ENCODE peak calls at places on chromosomes 6 and 20, in five cellular contexts. One of them, this sample, is unnamed.

GRCh38 chr6:134288538-134289203 is 29.2 kb downstream of the SGK1 start:
- DNase-seq in HCT116: no peak
- DNase-seq in endothelial cell of umbilical vein: peak; percentile 74
- DNase-seq in fibroblast of lung: peak; percentile 88
- DNase-seq in MM.1S: no peak
- DNase-seq in this sample: no peak

GRCh38 chr6:100455230-100456124 is 9.2 kb downstream of the SIM1 start:
- DNase-seq in MM.1S: no peak
- DNase-seq in endothelial cell of umbilical vein: no peak
- DNase-seq in fibroblast of lung: no peak
- DNase-seq in HCT116: no peak
- DNase-seq in this sample: peak; percentile 76

GRCh38 chr6:123519191-123519510 is 117.6 kb downstream of the TRDN start:
- DNase-seq in MM.1S: no peak
- DNase-seq in fibroblast of lung: no peak
- DNase-seq in endothelial cell of umbilical vein: no peak
- DNase-seq in HCT116: no peak
- DNase-seq in this sample: no peak

GRCh38 chr20:5843054-5843731 is 93.0 kb downstream of the SHLD1 start:
- DNase-seq in HCT116: no peak
- DNase-seq in endothelial cell of umbilical vein: no peak
- DNase-seq in fibroblast of lung: peak; percentile 42
- DNase-seq in MM.1S: no peak
- DNase-seq in this sample: no peak

GRCh38 chr6:18990313-18990978 is 603.3 kb downstream of the RNF144B start:
- DNase-seq in HCT116: peak; percentile 55
- DNase-seq in endothelial cell of umbilical vein: peak; percentile 26
- DNase-seq in fibroblast of lung: peak; percentile 50
- DNase-seq in MM.1S: peak; percentile 23
- DNase-seq in this sample: peak; percentile 91

GRCh38 chr6:167643223-167643622 is 183.5 kb upstream of the AFDN start:
- DNase-seq in fibroblast of lung: no peak
- DNase-seq in HCT116: no peak
- DNase-seq in endothelial cell of umbilical vein: no peak
- DNase-seq in MM.1S: no peak
- DNase-seq in this sample: no peak

GRCh38 chr6:149964243-149965190 is 774 bp downstream of the ULBP1 start:
- DNase-seq in MM.1S: no peak
- DNase-seq in HCT116: no peak
- DNase-seq in fibroblast of lung: peak; percentile 23
- DNase-seq in endothelial cell of umbilical vein: peak; percentile 28
- DNase-seq in this sample: no peak

GRCh38 chr20:3174442-3175263 is 1.3 kb upstream of the LZTS3 start:
- DNase-seq in endothelial cell of umbilical vein: peak; percentile 30
- DNase-seq in HCT116: peak; percentile 26
- DNase-seq in MM.1S: no peak
- DNase-seq in fibroblast of lung: no peak
- DNase-seq in this sample: peak; percentile 86

GRCh38 chr6:38508894-38509293 is 130.8 kb downstream of the BTBD9 start:
- DNase-seq in HCT116: no peak
- DNase-seq in MM.1S: no peak
- DNase-seq in fibroblast of lung: peak; percentile 54
- DNase-seq in endothelial cell of umbilical vein: no peak
- DNase-seq in this sample: peak; percentile 19

GRCh38 chr6:37381579-37381978 is 27.8 kb downstream of the RNF8 start:
- DNase-seq in endothelial cell of umbilical vein: peak; percentile 60
- DNase-seq in HCT116: peak; percentile 74
- DNase-seq in fibroblast of lung: peak; percentile 72
- DNase-seq in MM.1S: peak; percentile 97
- DNase-seq in this sample: peak; percentile 91

DNA sequence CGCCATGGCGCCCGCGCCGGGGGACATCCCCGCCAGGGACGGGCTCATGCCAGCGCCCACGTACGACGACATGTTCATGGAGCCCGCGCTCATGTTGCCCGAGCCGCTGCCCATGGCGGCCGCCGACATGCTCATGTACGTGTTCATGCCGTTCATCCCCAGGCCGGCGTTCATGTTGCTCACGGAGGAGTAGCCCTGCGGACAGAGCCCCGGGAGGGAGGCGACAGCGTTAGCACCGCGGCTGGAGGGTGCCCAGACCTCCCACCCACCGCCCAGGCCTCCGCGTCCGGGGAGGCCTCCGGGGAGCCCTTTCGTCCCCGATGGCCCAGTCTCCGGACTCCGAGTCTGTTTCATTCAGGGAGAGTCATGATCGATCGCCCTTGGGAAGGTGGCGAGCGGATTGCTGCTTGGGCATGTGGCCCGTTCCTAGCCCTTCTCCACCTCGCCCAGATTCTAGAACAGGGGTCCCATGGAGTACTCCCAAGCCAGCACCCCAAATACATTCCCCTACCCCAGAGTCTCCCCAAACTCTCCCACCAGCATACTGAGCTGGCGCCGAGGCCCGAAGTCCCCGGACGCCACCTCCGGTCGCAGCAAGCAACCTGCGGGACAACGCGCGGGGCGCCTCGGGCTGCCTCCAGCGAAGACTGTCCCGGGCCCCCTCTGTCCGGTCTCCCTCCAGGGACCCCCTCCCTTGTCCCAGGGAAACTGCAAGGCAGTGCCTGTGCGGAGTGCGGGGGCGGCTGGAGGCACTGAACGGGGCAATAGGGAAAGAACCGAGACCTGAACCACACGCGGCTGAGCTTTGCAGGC is 1.2 kb downstream of the FOXA2 start:
- DNase-seq in fibroblast of lung: no peak
- DNase-seq in endothelial cell of umbilical vein: no peak
- DNase-seq in HCT116: no peak
- DNase-seq in MM.1S: no peak
- DNase-seq in this sample: peak; percentile 49
- TF ChIP-seq EZH2 in fibroblast of lung: peak; percentile 62
- TF ChIP-seq EZH2 in endothelial cell of umbilical vein: peak; percentile 96
- TF ChIP-seq EZH2 in HCT116: no peak
- TF ChIP-seq EZH2 in MM.1S: no peak
- TF ChIP-seq EZH2 in this sample: peak; percentile 99

DNA sequence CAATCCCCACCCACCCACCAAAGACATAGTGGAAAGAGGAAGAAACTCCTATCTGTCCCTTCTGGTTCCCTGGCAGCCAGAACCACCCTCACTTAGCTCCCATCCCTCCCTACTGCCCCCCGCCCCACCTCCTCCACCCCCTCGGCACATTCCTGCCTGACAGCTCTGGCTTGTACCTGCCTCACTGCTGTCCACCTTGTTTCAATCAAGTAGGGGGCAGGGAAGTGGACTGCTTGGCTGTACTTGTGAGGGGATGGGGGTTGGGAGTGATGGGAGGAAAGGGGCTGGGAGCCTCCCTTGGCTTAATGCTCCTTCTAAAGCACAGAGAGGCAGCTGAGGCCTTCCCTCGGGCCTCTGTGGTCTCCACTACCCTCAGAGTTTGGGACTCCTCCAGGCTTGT is 22.1 kb upstream of the ZNF76 start:
- DNase-seq in fibroblast of lung: no peak
- DNase-seq in MM.1S: no peak
- DNase-seq in HCT116: no peak
- DNase-seq in endothelial cell of umbilical vein: no peak
- DNase-seq in this sample: no peak
- H4K20me1 ChIP-seq in fibroblast of lung: no peaks in the 10 kb centered on the region
- H4K20me1 ChIP-seq in MM.1S: no peaks in the 10 kb centered on the region
- H4K20me1 ChIP-seq in HCT116: no peaks in the 10 kb centered on the region
- H4K20me1 ChIP-seq in endothelial cell of umbilical vein: no peaks in the 10 kb centered on the region
- H4K20me1 ChIP-seq in this sample: peaks cover 23% of the 10 kb centered on the region

GRCh38 chr6:139853302-139853992 is 479.0 kb upstream of the CITED2 start:
- DNase-seq in endothelial cell of umbilical vein: no peak
- DNase-seq in HCT116: no peak
- DNase-seq in MM.1S: no peak
- DNase-seq in fibroblast of lung: peak; percentile 55
- DNase-seq in this sample: no peak

GRCh38 chr6:139857143-139857542 is 482.7 kb upstream of the CITED2 start:
- DNase-seq in MM.1S: no peak
- DNase-seq in endothelial cell of umbilical vein: no peak
- DNase-seq in fibroblast of lung: no peak
- DNase-seq in HCT116: no peak
- DNase-seq in this sample: no peak

GRCh38 chr6:139858444-139858843 is 484.0 kb upstream of the CITED2 start:
- DNase-seq in fibroblast of lung: no peak
- DNase-seq in MM.1S: no peak
- DNase-seq in endothelial cell of umbilical vein: no peak
- DNase-seq in HCT116: no peak
- DNase-seq in this sample: no peak

GRCh38 chr6:139856562-139856961 is 482.1 kb upstream of the CITED2 start:
- DNase-seq in HCT116: no peak
- DNase-seq in MM.1S: no peak
- DNase-seq in endothelial cell of umbilical vein: no peak
- DNase-seq in fibroblast of lung: no peak
- DNase-seq in this sample: no peak

GRCh38 chr6:139855741-139856206 is 481.3 kb upstream of the CITED2 start:
- DNase-seq in HCT116: no peak
- DNase-seq in fibroblast of lung: peak; percentile 45
- DNase-seq in endothelial cell of umbilical vein: no peak
- DNase-seq in MM.1S: no peak
- DNase-seq in this sample: no peak
- H3K4me3 ChIP-seq in HCT116: no peak overlapping the region
- H3K4me3 ChIP-seq in fibroblast of lung: no peak overlapping the region
- H3K4me3 ChIP-seq in endothelial cell of umbilical vein: no peak overlapping the region
- H3K4me3 ChIP-seq in MM.1S: no peak overlapping the region
- H3K4me3 ChIP-seq in this sample: no peak overlapping the region

DNA sequence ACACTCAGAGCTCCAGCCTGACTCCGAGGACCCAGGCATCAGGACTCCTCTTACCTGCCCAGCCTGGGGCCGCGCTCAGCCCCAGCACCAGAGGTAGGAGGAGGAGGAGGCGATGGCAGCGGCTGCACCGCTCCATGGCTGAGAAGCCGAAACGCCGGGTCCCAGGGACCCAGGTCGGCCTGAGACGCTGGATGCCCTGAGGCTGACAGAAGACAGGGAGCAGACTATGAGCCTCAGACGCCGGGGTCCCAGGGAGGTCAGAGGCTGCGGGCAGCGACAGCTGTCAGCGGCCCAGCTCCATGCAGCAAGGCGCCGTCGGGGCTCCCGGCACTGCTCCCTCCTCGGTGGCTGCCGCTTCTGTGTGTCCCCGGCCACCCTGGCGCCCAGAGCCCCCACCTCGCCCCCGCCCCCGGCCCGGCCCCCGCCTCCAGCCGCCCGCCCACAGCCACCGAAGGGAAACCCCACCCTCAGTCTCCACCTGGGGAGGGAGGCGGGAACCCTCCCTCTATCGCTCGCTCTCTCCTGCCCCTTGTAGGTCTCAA is at the start of gene COL11A2:
- DNase-seq in fibroblast of lung: no peak
- DNase-seq in MM.1S: no peak
- DNase-seq in endothelial cell of umbilical vein: no peak
- DNase-seq in HCT116: no peak
- DNase-seq in this sample: peak; percentile 60
- TF ChIP-seq EZH2 in fibroblast of lung: peak; percentile 96
- TF ChIP-seq EZH2 in MM.1S: no peak
- TF ChIP-seq EZH2 in endothelial cell of umbilical vein: peak; percentile 77
- TF ChIP-seq EZH2 in HCT116: no peak
- TF ChIP-seq EZH2 in this sample: no peak

GRCh38 chr6:53327017-53327395 is 21.7 kb downstream of the ELOVL5 start:
- DNase-seq in HCT116: no peak
- DNase-seq in MM.1S: no peak
- DNase-seq in fibroblast of lung: no peak
- DNase-seq in endothelial cell of umbilical vein: no peak
- DNase-seq in this sample: no peak

GRCh38 chr6:53331678-53332077 is 17.1 kb downstream of the ELOVL5 start:
- DNase-seq in endothelial cell of umbilical vein: no peak
- DNase-seq in fibroblast of lung: no peak
- DNase-seq in HCT116: no peak
- DNase-seq in MM.1S: no peak
- DNase-seq in this sample: no peak

GRCh38 chr6:53328375-53328774 is 20.4 kb downstream of the ELOVL5 start:
- DNase-seq in fibroblast of lung: no peak
- DNase-seq in endothelial cell of umbilical vein: no peak
- DNase-seq in MM.1S: no peak
- DNase-seq in HCT116: no peak
- DNase-seq in this sample: no peak

GRCh38 chr6:53333439-53334408 is 15.0 kb downstream of the ELOVL5 start:
- DNase-seq in fibroblast of lung: no peak
- DNase-seq in endothelial cell of umbilical vein: no peak
- DNase-seq in MM.1S: no peak
- DNase-seq in HCT116: no peak
- DNase-seq in this sample: no peak

GRCh38 chr6:53330137-53330536 is 18.6 kb downstream of the ELOVL5 start:
- DNase-seq in fibroblast of lung: no peak
- DNase-seq in HCT116: no peak
- DNase-seq in MM.1S: no peak
- DNase-seq in endothelial cell of umbilical vein: no peak
- DNase-seq in this sample: no peak
- H4K20me1 ChIP-seq in fibroblast of lung: no peaks in the 10 kb centered on the region
- H4K20me1 ChIP-seq in HCT116: no peaks in the 10 kb centered on the region
- H4K20me1 ChIP-seq in MM.1S: no peaks in the 10 kb centered on the region
- H4K20me1 ChIP-seq in endothelial cell of umbilical vein: peaks cover 10% of the 10 kb centered on the region
- H4K20me1 ChIP-seq in this sample: peaks cover 66% of the 10 kb centered on the region

GRCh38 chr6:129317931-129318820 is 391.8 kb downstream of the ARHGAP18 start:
- DNase-seq in HCT116: no peak
- DNase-seq in MM.1S: no peak
- DNase-seq in fibroblast of lung: peak; percentile 47
- DNase-seq in endothelial cell of umbilical vein: peak; percentile 16
- DNase-seq in this sample: peak; percentile 90
- H3K4me3 ChIP-seq in HCT116: no peak overlapping the region
- H3K4me3 ChIP-seq in MM.1S: no peak overlapping the region
- H3K4me3 ChIP-seq in fibroblast of lung: peak overlapping the region; percentile 25
- H3K4me3 ChIP-seq in endothelial cell of umbilical vein: no peak overlapping the region
- H3K4me3 ChIP-seq in this sample: no peak overlapping the region

GRCh38 chr20:62553136-62553837 is 77.5 kb upstream of the GATA5 start:
- DNase-seq in MM.1S: no peak
- DNase-seq in endothelial cell of umbilical vein: no peak
- DNase-seq in fibroblast of lung: no peak
- DNase-seq in HCT116: no peak
- DNase-seq in this sample: no peak
- TF ChIP-seq EZH2 in MM.1S: no peak
- TF ChIP-seq EZH2 in endothelial cell of umbilical vein: no peak
- TF ChIP-seq EZH2 in fibroblast of lung: no peak
- TF ChIP-seq EZH2 in HCT116: no peak
- TF ChIP-seq EZH2 in this sample: no peak

This sample was measured in GM23338.